ENCODE peak calls at places on chromosomes 11 and 22, in four cellular contexts. B is naive thymus-derived CD4-positive, alpha-beta T cell; T is GM23248; Z is suprapubic skin. A is an unnamed sample.

GRCh38 chr22:32636884-32637283 is 162.3 kb downstream of the FBXO7 start:
- DNase-seq in T (peak), B (no peak), Z (no peak), A (no peak)

GRCh38 chr11:18721576-18722292 is 4.3 kb downstream of the IGSF22 start:
- DNase-seq in B (peak), Z (no peak), T (peak), A (no peak)

GRCh38 chr11:111472228-111472627 is 40.0 kb downstream of the BTG4 start:
- DNase-seq in Z (no peak), B (no peak), T (no peak), A (no peak)

GRCh38 chr11:118241191-118242098 is 10.7 kb downstream of the MPZL3 start:
- DNase-seq in B (no peak), T (peak), Z (no peak), A (no peak)

GRCh38 chr11:17719028-17719939 is at the start of gene MYOD1:
- DNase-seq in T (peak), Z (no peak), B (no peak), A (no peak)

GRCh38 chr22:23913306-23913660 is 19.1 kb downstream of the MIF start:
- DNase-seq in B (no peak), T (no peak), Z (no peak), A (no peak)

GRCh38 chr22:26615149-26615548 is 2.7 kb downstream of the CRYBB1 start:
- DNase-seq in B (no peak), T (no peak), Z (no peak), A (no peak)

GRCh38 chr22:43053176-43053575 is 36.0 kb downstream of the TTLL1 start:
- DNase-seq in B (no peak), Z (no peak), T (no peak), A (no peak)

GRCh38 chr11:118910309-118911112 is 15.2 kb downstream of the BCL9L start:
- DNase-seq in Z (peak), B (no peak), T (peak), A (no peak)

GRCh38 chr11:111441443-111441842 is 62.4 kb upstream of the POU2AF1 start:
- DNase-seq in T (peak), Z (no peak), B (no peak), A (no peak)

GRCh38 chr22:48368975-48369525 is 1458.6 kb downstream of the BRD1 start:
- DNase-seq in B (no peak), Z (no peak), T (no peak), A (no peak)

GRCh38 chr11:46106530-46107407 is 14.5 kb downstream of the PHF21A start:
- DNase-seq in T (peak), B (no peak), Z (no peak), A (no peak)

GRCh38 chr11:1516273-1517067 is 29.9 kb upstream of the MOB2 start:
- DNase-seq in Z (no peak), T (peak), B (no peak), A (no peak)

GRCh38 chr11:108242422-108242821 is 19.6 kb downstream of the ATM start:
- DNase-seq in Z (no peak), T (no peak), B (no peak), A (no peak)

GRCh38 chr22:17910561-17911311 is 113.6 kb downstream of the MICAL3 start:
- DNase-seq in B (no peak), T (peak), Z (peak), A (peak)

GRCh38 chr11:64267207-64267945 is 16.0 kb downstream of the PLCB3 start:
- DNase-seq in B (no peak), T (peak), Z (no peak), A (no peak)

GRCh38 chr11:65482306-65482850 is 16.5 kb upstream of the MALAT1 start:
- DNase-seq in T (no peak), B (no peak), Z (no peak), A (no peak)

GRCh38 chr11:79116600-79116999 is 324.2 kb downstream of the TENM4 start:
- DNase-seq in B (no peak), Z (no peak), T (no peak), A (no peak)

GRCh38 chr11:119782673-119783072 is 53.7 kb upstream of the NECTIN1 start:
- DNase-seq in B (no peak), T (peak), Z (no peak), A (no peak)

GRCh38 chr11:117435296-117435695 is 107.6 kb downstream of the CEP164 start:
- DNase-seq in B (no peak), Z (no peak), T (no peak), A (no peak)

GRCh38 chr11:32005786-32006406 is 85.0 kb upstream of the RCN1 start:
- DNase-seq in B (no peak), Z (no peak), T (peak), A (no peak)

GRCh38 chr11:57456960-57457642 is 3.2 kb upstream of the RTN4RL2 start:
- DNase-seq in Z (peak), B (peak), T (peak), A (peak)

GRCh38 chr11:105046898-105047579 is 1.9 kb upstream of the CARD16 start:
- DNase-seq in Z (peak), T (peak), B (no peak), A (no peak)

GRCh38 chr22:27801616-27802388 is at the start of gene MN1:
- DNase-seq in T (peak), Z (no peak), B (peak), A (peak)

GRCh38 chr11:57424802-57425564 is 1.9 kb downstream of the SLC43A3 start:
- DNase-seq in T (peak), Z (peak), B (peak), A (no peak)

GRCh38 chr11:65277878-65278277 is 16.1 kb downstream of the POLA2 start:
- DNase-seq in B (no peak), Z (no peak), T (no peak), A (no peak)

GRCh38 chr11:122709042-122709760 is 53.7 kb downstream of the UBASH3B start:
- DNase-seq in B (no peak), Z (no peak), T (peak), A (no peak)

GRCh38 chr22:19734163-19734562 is 10.8 kb downstream of the GP1BB start:
- DNase-seq in Z (no peak), T (no peak), B (no peak), A (no peak)

GRCh38 chr22:45895436-45896152 is 81.4 kb downstream of the WNT7B start:
- DNase-seq in B (no peak), T (no peak), Z (no peak), A (no peak)

GRCh38 chr11:135027461-135027860 is 615.4 kb upstream of the B3GAT1 start:
- DNase-seq in Z (no peak), T (peak), B (no peak), A (no peak)

GRCh38 chr22:30640839-30641430 is 5.4 kb downstream of the SLC35E4 start:
- DNase-seq in Z (no peak), T (no peak), B (no peak), A (no peak)

GRCh38 chr11:113710989-113711388 is 4.9 kb upstream of the TMPRSS5 start:
- DNase-seq in T (no peak), Z (no peak), B (no peak), A (no peak)

GRCh38 chr11:113701491-113701890 is 4.6 kb downstream of the TMPRSS5 start:
- DNase-seq in B (no peak), Z (no peak), T (no peak), A (no peak)

DNA sequence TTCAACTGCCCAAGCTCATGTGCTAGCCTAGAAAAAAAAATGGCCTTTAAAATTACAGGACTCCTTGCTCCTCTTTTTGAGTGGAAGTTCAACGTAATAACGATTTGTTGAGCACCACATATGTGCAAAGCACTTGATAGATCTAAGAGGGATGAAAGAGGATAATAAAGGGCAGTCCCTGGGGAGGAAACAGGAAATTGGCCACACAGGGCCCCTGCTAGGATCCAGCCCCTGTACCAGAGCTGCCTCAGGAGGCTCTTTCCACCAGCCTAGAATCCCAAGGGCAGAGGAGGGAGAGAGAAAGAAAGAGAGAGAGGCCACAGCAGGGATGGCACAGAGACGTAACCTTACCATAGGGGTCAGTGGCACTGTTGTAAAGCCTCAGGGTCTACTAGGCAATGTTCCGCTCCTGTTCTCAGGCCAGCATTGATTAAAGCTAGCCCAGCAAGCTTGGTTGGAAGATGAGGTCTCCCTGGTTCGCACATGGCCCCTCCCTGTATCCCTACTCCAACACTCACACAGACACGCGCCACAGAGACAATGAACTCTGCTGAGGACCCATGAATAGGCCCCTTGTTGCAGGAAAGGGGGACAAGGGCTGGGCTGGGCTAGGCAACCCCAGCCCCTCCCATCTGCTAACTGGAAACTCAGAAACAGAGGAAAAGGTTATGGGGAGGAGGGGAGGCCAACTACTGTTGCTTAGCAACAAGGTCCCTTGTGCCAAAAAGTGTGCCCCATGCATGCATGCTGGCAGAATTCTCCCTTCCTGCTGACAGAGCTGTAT is at the start of gene TMPRSS5:
- DNase-seq in T (no peak), Z (no peak), B (no peak), A (peak)
- H3K27ac ChIP-seq in T (no peak), Z (peak), B (no peak), A (peak)

GRCh38 chr11:130095326-130095725 is 25.6 kb downstream of the APLP2 start:
- DNase-seq in Z (no peak), B (no peak), T (no peak), A (no peak)

GRCh38 chr11:130089669-130090063 is 20.0 kb downstream of the APLP2 start:
- DNase-seq in Z (no peak), B (no peak), T (no peak), A (no peak)

GRCh38 chr11:130094614-130095013 is 24.9 kb downstream of the APLP2 start:
- DNase-seq in T (no peak), Z (no peak), B (no peak), A (no peak)

GRCh38 chr11:130096042-130096441 is 26.3 kb downstream of the APLP2 start:
- DNase-seq in T (no peak), Z (no peak), B (no peak), A (no peak)

GRCh38 chr11:130092661-130093060 is 23.0 kb downstream of the APLP2 start:
- DNase-seq in B (no peak), Z (no peak), T (no peak), A (no peak)
- H3K27ac ChIP-seq in B (no peak), Z (no peak), T (no peak), A (no peak)

DNA sequence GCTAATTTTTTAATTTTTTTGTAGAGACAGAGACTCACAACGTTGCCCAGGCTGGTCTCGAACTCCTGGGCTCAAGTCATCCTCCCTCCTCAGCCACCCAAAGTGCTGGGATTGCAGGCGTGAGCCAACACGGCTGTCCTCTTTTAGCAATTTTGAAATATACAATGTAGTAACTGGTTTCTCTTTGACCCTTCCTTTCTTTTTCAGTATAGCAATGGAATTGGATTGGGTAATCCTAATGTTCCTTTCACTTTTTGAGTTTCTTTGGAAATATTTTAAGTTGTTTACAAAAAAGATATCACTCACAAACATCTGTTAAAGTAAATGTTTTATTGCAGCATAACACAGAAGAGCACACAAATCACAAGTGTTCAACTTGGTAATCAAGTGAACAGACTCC is 44.7 kb upstream of the EP300 start:
- DNase-seq in B (no peak), Z (no peak), T (no peak), A (no peak)
- H3K27ac ChIP-seq in B (no peak), Z (no peak), T (no peak), A (no peak)

DNA sequence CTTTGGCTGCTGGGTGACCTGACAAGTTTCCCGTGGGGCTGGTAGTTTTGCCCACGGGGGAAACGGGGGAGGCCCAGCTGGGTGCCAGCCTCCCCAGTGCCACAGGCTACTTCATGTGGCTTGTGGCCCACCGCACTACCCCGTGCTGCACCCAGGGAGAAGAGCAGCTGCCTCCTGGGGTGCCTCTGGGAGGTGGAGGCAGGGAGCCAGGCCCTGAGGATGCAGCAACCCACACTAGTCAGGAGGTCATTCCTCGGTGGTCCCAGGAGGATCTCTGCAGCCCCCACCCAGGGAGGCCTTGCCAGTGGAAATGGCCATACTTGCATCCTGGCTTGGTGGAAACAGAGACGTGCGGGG is 3.5 kb downstream of the PIM3 start:
- DNase-seq in T (no peak), Z (peak), B (no peak), A (no peak)
- H3K27ac ChIP-seq in T (no peak), Z (peak), B (peak), A (peak)

DNA sequence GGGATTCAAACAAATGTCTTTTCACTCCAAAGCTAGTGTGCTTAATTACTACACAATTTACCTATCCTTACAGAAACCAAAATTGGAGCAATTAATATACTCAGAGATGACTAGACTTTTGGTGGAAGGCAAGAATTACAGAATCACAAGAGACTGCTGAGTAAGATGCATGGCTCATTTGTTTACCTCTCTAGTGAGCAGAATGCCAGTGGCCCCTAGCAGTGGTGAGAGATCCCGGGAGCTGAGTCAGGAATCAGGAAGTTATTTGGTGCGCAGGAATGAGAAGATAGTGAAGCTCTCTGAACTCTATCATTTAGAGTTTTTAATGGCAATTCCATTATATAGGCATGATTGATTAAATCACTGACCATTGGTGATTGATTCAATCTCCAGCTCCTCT is 188.9 kb upstream of the SESN3 start:
- DNase-seq in Z (no peak), B (no peak), T (peak), A (no peak)
- H3K27ac ChIP-seq in Z (no peak), B (no peak), T (no peak), A (no peak)

GRCh38 chr11:86056262-86056911 is 12.5 kb downstream of the PICALM start:
- DNase-seq in T (no peak), B (no peak), Z (no peak), A (no peak)
- H3K27ac ChIP-seq in T (no peak), B (no peak), Z (no peak), A (no peak)

DNA sequence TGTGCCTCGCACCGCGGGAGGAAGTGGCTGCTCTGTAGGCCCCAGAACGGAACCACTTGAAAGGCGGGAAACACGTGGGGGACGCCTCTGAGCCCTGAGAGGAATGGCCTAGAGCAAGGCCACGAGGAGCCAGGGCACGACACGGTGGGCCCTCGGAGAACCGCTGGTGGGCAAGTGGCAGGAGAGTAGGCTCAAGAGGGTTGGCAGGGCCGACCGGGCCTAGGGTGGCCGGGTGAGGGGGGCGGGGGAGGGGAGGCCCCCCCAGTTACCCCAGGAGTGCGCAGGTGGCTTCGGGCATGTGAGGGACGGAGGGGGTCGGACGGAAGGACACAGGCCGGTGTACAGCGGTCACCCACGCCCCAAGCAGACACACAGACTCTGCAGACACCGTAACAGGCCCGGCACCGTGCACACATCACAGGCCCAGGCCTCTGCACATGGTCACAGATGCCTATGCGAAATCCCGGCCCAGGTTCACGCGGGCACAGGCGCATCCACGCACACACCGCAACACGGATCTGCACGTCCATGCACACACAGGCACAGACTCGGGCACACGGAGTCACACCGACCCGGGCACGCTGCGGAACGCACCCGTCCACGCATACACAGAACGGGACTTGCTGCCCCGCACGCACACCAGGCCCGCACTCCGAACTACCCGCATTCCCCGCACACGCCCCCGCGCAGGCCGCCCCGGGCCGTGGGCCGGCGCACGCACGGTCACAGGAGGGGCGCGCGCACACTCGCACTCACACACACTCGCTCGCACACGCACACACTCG is at the start of gene MGAT3:
- DNase-seq in T (peak), Z (no peak), B (no peak), A (peak)
- H3K27ac ChIP-seq in T (no peak), Z (peak), B (no peak), A (peak)

GRCh38 chr11:29063630-29064361 is 953.0 kb downstream of the KCNA4 start:
- DNase-seq in Z (no peak), T (no peak), B (no peak), A (no peak)
- H3K27ac ChIP-seq in Z (no peak), T (no peak), B (no peak), A (no peak)

A was measured in substantia nigra.